ENCODE peak calls at places on chromosomes 5 and 9, in seven cellular contexts. U is HepG2, P is nephron progenitor cell, L is astrocyte of the spinal cord, B is activated B cell treated with CpG ODN at 0.5 μM for 24 hours, Y is H9, X is stomach. G is an unnamed sample.

GRCh38 chr9:29150606-29151005 is 1577.3 kb upstream of the C9orf72 start:
- DNase-seq in L (peak), U (no peak), X (no peak), B (no peak), Y (no peak), P (no peak), G (no peak)

GRCh38 chr5:177092178-177093081 is 5.7 kb downstream of the FGFR4 start:
- DNase-seq in P (no peak), Y (no peak), U (no peak), X (no peak), L (no peak), B (no peak), G (no peak)

GRCh38 chr5:14445581-14446290 is 135.9 kb upstream of the OTULINL start:
- DNase-seq in U (no peak), X (no peak), L (peak), Y (peak), P (no peak), B (no peak), G (no peak)

GRCh38 chr9:7185612-7186011 is 427.8 kb downstream of the KDM4C start:
- DNase-seq in P (no peak), B (no peak), L (peak), X (no peak), U (peak), Y (peak), G (no peak)

GRCh38 chr9:94900222-94901018 is 173.9 kb downstream of the AOPEP start:
- DNase-seq in B (no peak), X (no peak), Y (peak), P (no peak), L (peak), U (no peak), G (no peak)

GRCh38 chr9:94232428-94232827 is 26.7 kb upstream of the ZNF169 start:
- DNase-seq in L (no peak), B (no peak), X (no peak), P (no peak), U (no peak), Y (no peak), G (no peak)

GRCh38 chr9:108271646-108272349 is 584.0 kb downstream of the ACTL7B start:
- DNase-seq in P (peak), L (peak), Y (peak), U (peak), B (no peak), X (peak), G (no peak)

GRCh38 chr9:127802576-127803443 is at the start of gene FPGS:
- DNase-seq in P (peak), B (peak), X (peak), U (peak), L (peak), Y (peak), G (peak)

GRCh38 chr5:35736280-35736679 is 118.6 kb downstream of the SPEF2 start:
- DNase-seq in B (no peak), U (no peak), X (no peak), P (no peak), Y (no peak), L (no peak), G (no peak)

GRCh38 chr5:87169300-87169991 is 98.2 kb upstream of the RASA1 start:
- DNase-seq in B (no peak), L (no peak), X (no peak), P (no peak), Y (no peak), U (no peak), G (no peak)

GRCh38 chr5:6750951-6751685 is 37.9 kb downstream of the TENT4A start:
- DNase-seq in X (no peak), U (no peak), B (no peak), Y (no peak), P (no peak), L (no peak), G (no peak)

GRCh38 chr9:113653746-113654604 is 190.4 kb downstream of the RGS3 start:
- DNase-seq in P (no peak), L (no peak), X (no peak), B (no peak), Y (no peak), U (no peak), G (no peak)

DNA sequence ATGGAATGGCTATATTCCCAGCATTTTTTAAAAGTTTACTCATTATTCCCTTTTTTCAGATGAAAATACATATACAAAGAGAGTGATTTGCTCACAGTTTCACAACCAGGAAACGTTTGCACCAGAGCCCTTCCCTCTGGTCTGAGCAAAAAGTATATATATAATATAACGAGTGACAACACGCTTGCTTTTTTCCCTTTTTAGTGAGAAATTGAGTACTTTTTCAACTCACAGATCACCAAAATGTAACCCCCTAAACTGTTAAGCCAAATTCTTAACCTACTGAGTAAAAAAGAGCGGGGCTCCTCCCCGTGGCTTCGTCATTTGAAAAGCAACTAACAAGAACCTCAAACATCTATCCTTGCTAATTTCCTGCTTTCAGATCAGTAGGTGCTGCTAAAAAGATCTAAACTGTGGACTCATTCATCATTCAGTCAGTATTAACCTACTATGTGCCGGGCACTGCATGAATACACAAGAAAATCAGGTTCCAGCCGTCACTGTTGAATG is 955 bp upstream of the PTBP3 start:
- DNase-seq in X (no peak), Y (no peak), B (no peak), P (no peak), L (peak), U (peak), G (no peak)
- TF ChIP-seq CTCF in X (no peak), Y (no peak), B (no peak), P (no peak), L (no peak), U (no peak), G (no peak)

DNA sequence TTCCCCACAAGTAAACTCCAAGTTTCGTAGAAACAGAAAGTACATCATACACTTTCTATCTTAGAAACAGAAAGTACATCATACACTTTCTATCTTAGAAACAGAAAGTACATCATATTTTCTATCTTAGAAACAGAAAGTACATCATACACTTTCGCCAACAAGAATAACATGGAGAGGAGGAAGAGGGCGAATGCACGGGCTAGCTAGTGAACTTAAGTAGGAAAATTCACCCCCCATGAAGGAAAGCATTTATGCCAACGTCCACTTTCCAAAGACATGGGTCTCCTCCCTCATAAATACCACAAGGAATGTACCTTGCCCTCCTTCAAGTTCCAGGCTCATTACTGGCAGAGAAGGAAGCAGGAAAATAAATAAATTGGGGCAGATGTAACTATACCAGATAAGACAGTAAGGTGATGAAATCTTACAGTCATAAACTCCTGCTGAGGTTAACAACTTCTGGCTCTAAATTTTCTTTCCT is 64.7 kb downstream of the FRMD3 start:
- DNase-seq in P (no peak), U (no peak), L (peak), Y (no peak), B (no peak), X (no peak), G (no peak)
- TF ChIP-seq CTCF in P (no peak), U (no peak), L (no peak), Y (no peak), B (no peak), X (no peak), G (no peak)

DNA sequence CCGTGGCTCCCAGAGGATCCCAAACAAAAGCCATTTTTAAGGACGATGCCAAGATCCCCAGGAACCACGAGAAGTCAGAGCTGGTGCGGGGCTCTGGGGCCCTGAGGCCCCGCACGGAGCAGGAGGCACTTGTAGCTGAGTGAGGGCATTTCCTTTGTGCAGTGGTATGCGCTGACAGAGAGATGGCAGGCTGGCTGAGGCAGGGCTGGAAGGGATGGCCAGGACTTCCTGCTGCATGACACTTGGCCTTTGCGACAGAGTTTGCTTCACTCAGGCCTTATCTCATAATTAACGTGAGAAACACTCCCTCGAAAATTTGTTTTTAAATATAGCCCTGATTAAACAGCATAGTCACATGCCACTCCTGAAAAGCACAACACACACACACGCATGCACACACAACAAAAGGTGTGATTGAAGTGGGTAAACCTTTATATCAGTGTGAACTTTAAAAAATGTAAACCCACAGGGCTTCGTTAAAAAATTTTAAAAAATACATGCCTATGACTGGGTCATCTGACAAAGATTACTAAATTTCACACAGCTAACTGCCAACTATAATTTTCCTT is 536.6 kb downstream of the PDE4D start:
- DNase-seq in X (peak), B (no peak), Y (peak), U (no peak), P (peak), L (no peak), G (peak)
- TF ChIP-seq CTCF in X (no peak), B (no peak), Y (no peak), U (no peak), P (no peak), L (no peak), G (no peak)

GRCh38 chr5:150000261-150000989 is at the start of the genes HMGXB3 and TIGD6:
- DNase-seq in B (peak), L (peak), P (peak), Y (peak), U (peak), X (peak), G (peak)

GRCh38 chr5:149999866-150000260 is 591 bp downstream of the TIGD6 start:
- DNase-seq in B (no peak), L (no peak), X (no peak), Y (no peak), U (no peak), P (no peak), G (no peak)

GRCh38 chr5:150001660-150002493 is 1.3 kb downstream of the HMGXB3 start:
- DNase-seq in L (peak), X (peak), Y (peak), B (peak), U (peak), P (peak), G (peak)

GRCh38 chr5:149999359-149999758 is 1.1 kb downstream of the TIGD6 start:
- DNase-seq in B (no peak), Y (no peak), L (no peak), X (no peak), U (no peak), P (no peak), G (no peak)

DNA sequence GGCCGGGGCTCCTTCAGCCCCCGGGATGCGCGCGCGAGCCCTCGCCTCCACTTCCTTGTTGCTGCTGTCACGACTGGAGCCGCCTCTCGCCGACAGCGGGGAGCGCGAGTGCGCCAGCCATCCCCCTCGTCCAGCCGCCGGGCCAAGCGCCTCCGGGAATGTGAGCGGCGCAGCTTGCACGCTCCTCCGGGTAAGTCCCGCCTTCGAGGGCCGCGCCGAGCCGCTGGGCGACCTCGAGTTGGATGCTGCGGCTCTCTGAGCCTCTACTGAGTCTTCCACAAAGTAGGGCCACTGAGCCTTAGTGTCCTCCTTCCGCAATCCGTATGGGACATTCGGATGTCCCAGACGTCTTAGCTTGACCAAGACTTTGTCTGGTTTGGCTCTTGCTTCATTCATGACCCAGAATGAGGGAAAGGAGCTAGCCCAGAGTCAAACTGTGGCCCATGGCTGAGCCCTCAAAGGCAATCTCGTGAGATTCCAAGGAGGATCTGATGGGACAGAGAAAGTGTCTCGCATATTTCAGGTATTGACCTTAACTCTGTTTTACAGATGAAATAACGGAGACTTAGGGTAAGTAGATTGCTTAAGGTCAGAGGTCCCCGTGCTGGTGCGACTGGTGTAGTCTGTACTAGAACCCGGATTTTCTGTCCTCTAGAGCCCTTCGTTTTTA is 586 bp downstream of the HMGXB3 start:
- DNase-seq in U (no peak), B (no peak), P (peak), Y (peak), X (peak), L (peak), G (peak)
- TF ChIP-seq CTCF in U (no peak), B (no peak), P (no peak), Y (no peak), X (no peak), L (no peak), G (no peak)

GRCh38 chr5:180799194-180799593 is 3.4 kb downstream of the MGAT1 start:
- DNase-seq in P (peak), U (no peak), X (peak), Y (peak), L (no peak), B (no peak), G (no peak)
- TF ChIP-seq CTCF in P (peak), U (peak), X (no peak), Y (peak), L (peak), B (no peak), G (no peak)

GRCh38 chr5:37926732-37927131 is 86.9 kb upstream of the GDNF start:
- DNase-seq in U (no peak), L (no peak), P (no peak), X (no peak), Y (no peak), B (no peak), G (no peak)
- TF ChIP-seq CTCF in U (no peak), L (peak), P (no peak), X (no peak), Y (no peak), B (no peak), G (no peak)

G was measured in natural killer cell.